ENCODE peak calls at places on chromosomes 4 and X, in ten cellular contexts. D is brain microvascular endothelial cell; Z is tibial artery; V is A549; W is omental fat pad; K is Karpas-422; P is effector CD4-positive, alpha-beta T cell; G is AG09309; O is anterior cingulate cortex; N is globus pallidus. B is an unnamed sample.

GRCh38 chr4:110653602-110654253 is 30.9 kb upstream of the PITX2 start:
- DNase-seq in D (no peak), Z (no peak), V (no peak), W (no peak), K (no peak), P (no peak), G (no peak), O (no peak), N (no peak), B (no peak)

GRCh38 chrX:71637253-71637618 is 18.9 kb upstream of the CXCR3 start:
- DNase-seq in D (no peak), Z (no peak), V (no peak), W (no peak), K (no peak), P (no peak), G (no peak), O (no peak), N (no peak), B (no peak)

GRCh38 chr4:52407545-52407944 is 251.6 kb downstream of the USP46 start:
- DNase-seq in D (no peak), Z (no peak), V (no peak), W (no peak), K (peak; percentile 16), P (no peak), G (no peak), O (no peak), N (no peak), B (no peak)

GRCh38 chrX:12441376-12442128 is 303.3 kb downstream of the FRMPD4 start:
- DNase-seq in D (peak; percentile 64), Z (no peak), V (no peak), W (no peak), K (no peak), P (no peak), G (peak; percentile 66), O (peak; percentile 0), N (no peak), B (peak; percentile 28)

GRCh38 chrX:25015486-25016360 is at the start of gene ARX:
- DNase-seq in D (no peak), Z (peak; percentile 20), V (peak; percentile 43), W (no peak), K (no peak), P (no peak), G (no peak), O (peak; percentile 63), N (peak; percentile 65), B (peak; percentile 20)

GRCh38 chr4:98374643-98375042 is 113.5 kb downstream of the RAP1GDS1 start:
- DNase-seq in D (no peak), Z (no peak), V (no peak), W (no peak), K (no peak), P (no peak), G (no peak), O (no peak), N (peak; percentile 55), B (no peak)

GRCh38 chrX:97021680-97022079 is 138.0 kb downstream of the RPA4 start:
- DNase-seq in D (peak; percentile 23), Z (no peak), V (no peak), W (no peak), K (no peak), P (no peak), G (no peak), O (no peak), N (no peak), B (no peak)

GRCh38 chr4:1113311-1114009 is at the start of gene RNF212:
- DNase-seq in D (no peak), Z (no peak), V (peak; percentile 18), W (no peak), K (no peak), P (peak; percentile 14), G (no peak), O (no peak), N (no peak), B (no peak)

GRCh38 chr4:117284736-117285135 is 199.4 kb upstream of the TRAM1L1 start:
- DNase-seq in D (no peak), Z (no peak), V (no peak), W (no peak), K (no peak), P (no peak), G (no peak), O (no peak), N (peak; percentile 89), B (no peak)

GRCh38 chrX:94635003-94635402 is 961.0 kb downstream of the FAM133A start:
- DNase-seq in D (no peak), Z (no peak), V (no peak), W (no peak), K (no peak), P (no peak), G (no peak), O (no peak), N (no peak), B (no peak)

GRCh38 chr4:38306482-38307071 is 346.4 kb downstream of the PTTG2 start:
- DNase-seq in D (no peak), Z (no peak), V (no peak), W (no peak), K (no peak), P (no peak), G (no peak), O (no peak), N (peak; percentile 88), B (no peak)

B was measured in fibroblast of the conjunctiva.